ENCODE peak calls at places on chromosomes 2 and 18, in five cellular contexts. One of them, this sample, is unnamed.

GRCh38 chr18:58345064-58345463 is 283.8 kb downstream of the ALPK2 start:
- DNase-seq in left ventricle myocardium inferior: no peak
- DNase-seq in CD4-positive, alpha-beta T cell: no peak
- DNase-seq in activated B cell treated with CpG ODN at 0.5 μM for 24 hours: no peak
- DNase-seq in Panc1: no peak
- DNase-seq in this sample: no peak

GRCh38 chr18:9926977-9927376 is 13.2 kb downstream of the VAPA start:
- DNase-seq in left ventricle myocardium inferior: no peak
- DNase-seq in CD4-positive, alpha-beta T cell: no peak
- DNase-seq in activated B cell treated with CpG ODN at 0.5 μM for 24 hours: no peak
- DNase-seq in Panc1: no peak
- DNase-seq in this sample: no peak

GRCh38 chr2:147933931-147934330 is 86.6 kb downstream of the ORC4 start:
- DNase-seq in left ventricle myocardium inferior: no peak
- DNase-seq in CD4-positive, alpha-beta T cell: no peak
- DNase-seq in activated B cell treated with CpG ODN at 0.5 μM for 24 hours: no peak
- DNase-seq in Panc1: no peak
- DNase-seq in this sample: no peak

GRCh38 chr2:217935901-217936684 is 66.7 kb downstream of the TNS1 start:
- DNase-seq in left ventricle myocardium inferior: peak
- DNase-seq in CD4-positive, alpha-beta T cell: no peak
- DNase-seq in activated B cell treated with CpG ODN at 0.5 μM for 24 hours: no peak
- DNase-seq in Panc1: no peak
- DNase-seq in this sample: no peak

GRCh38 chr18:42064109-42064508 is 109.1 kb downstream of the PIK3C3 start:
- DNase-seq in left ventricle myocardium inferior: no peak
- DNase-seq in CD4-positive, alpha-beta T cell: no peak
- DNase-seq in activated B cell treated with CpG ODN at 0.5 μM for 24 hours: no peak
- DNase-seq in Panc1: no peak
- DNase-seq in this sample: no peak

GRCh38 chr2:147945660-147946059 is 74.9 kb downstream of the ORC4 start:
- DNase-seq in left ventricle myocardium inferior: no peak
- DNase-seq in CD4-positive, alpha-beta T cell: no peak
- DNase-seq in activated B cell treated with CpG ODN at 0.5 μM for 24 hours: no peak
- DNase-seq in Panc1: no peak
- DNase-seq in this sample: no peak

GRCh38 chr2:199814845-199815211 is 36.2 kb downstream of the FTCDNL1 start:
- DNase-seq in left ventricle myocardium inferior: no peak
- DNase-seq in CD4-positive, alpha-beta T cell: no peak
- DNase-seq in activated B cell treated with CpG ODN at 0.5 μM for 24 hours: no peak
- DNase-seq in Panc1: no peak
- DNase-seq in this sample: no peak

GRCh38 chr18:11224166-11224565 is 74.8 kb upstream of the PIEZO2 start:
- DNase-seq in left ventricle myocardium inferior: no peak
- DNase-seq in CD4-positive, alpha-beta T cell: no peak
- DNase-seq in activated B cell treated with CpG ODN at 0.5 μM for 24 hours: no peak
- DNase-seq in Panc1: no peak
- DNase-seq in this sample: no peak

GRCh38 chr18:10745232-10745631 is 219.4 kb downstream of the NAPG start:
- DNase-seq in left ventricle myocardium inferior: no peak
- DNase-seq in CD4-positive, alpha-beta T cell: no peak
- DNase-seq in activated B cell treated with CpG ODN at 0.5 μM for 24 hours: no peak
- DNase-seq in Panc1: no peak
- DNase-seq in this sample: no peak

GRCh38 chr2:241062342-241063092 is 39.6 kb downstream of the MTERF4 start:
- DNase-seq in left ventricle myocardium inferior: no peak
- DNase-seq in CD4-positive, alpha-beta T cell: no peak
- DNase-seq in activated B cell treated with CpG ODN at 0.5 μM for 24 hours: no peak
- DNase-seq in Panc1: no peak
- DNase-seq in this sample: no peak

GRCh38 chr2:234292205-234292954 is 204.5 kb downstream of the ARL4C start:
- DNase-seq in left ventricle myocardium inferior: no peak
- DNase-seq in CD4-positive, alpha-beta T cell: peak
- DNase-seq in activated B cell treated with CpG ODN at 0.5 μM for 24 hours: no peak
- DNase-seq in Panc1: no peak
- DNase-seq in this sample: no peak

GRCh38 chr2:714005-714741 is 37.0 kb upstream of the TMEM18 start:
- DNase-seq in left ventricle myocardium inferior: no peak
- DNase-seq in CD4-positive, alpha-beta T cell: no peak
- DNase-seq in activated B cell treated with CpG ODN at 0.5 μM for 24 hours: no peak
- DNase-seq in Panc1: peak
- DNase-seq in this sample: peak

GRCh38 chr2:86671304-86671981 is 47.8 kb upstream of the RNF103 start:
- DNase-seq in left ventricle myocardium inferior: no peak
- DNase-seq in CD4-positive, alpha-beta T cell: no peak
- DNase-seq in activated B cell treated with CpG ODN at 0.5 μM for 24 hours: no peak
- DNase-seq in Panc1: no peak
- DNase-seq in this sample: no peak

GRCh38 chr18:28204154-28204553 is 27.2 kb upstream of the CDH2 start:
- DNase-seq in left ventricle myocardium inferior: no peak
- DNase-seq in CD4-positive, alpha-beta T cell: no peak
- DNase-seq in activated B cell treated with CpG ODN at 0.5 μM for 24 hours: no peak
- DNase-seq in Panc1: no peak
- DNase-seq in this sample: no peak

GRCh38 chr2:67996772-67997527 is 65.9 kb downstream of the C1D start:
- DNase-seq in left ventricle myocardium inferior: no peak
- DNase-seq in CD4-positive, alpha-beta T cell: no peak
- DNase-seq in activated B cell treated with CpG ODN at 0.5 μM for 24 hours: no peak
- DNase-seq in Panc1: no peak
- DNase-seq in this sample: no peak

GRCh38 chr2:33033524-33034150 is 86.9 kb downstream of the LTBP1 start:
- DNase-seq in left ventricle myocardium inferior: no peak
- DNase-seq in CD4-positive, alpha-beta T cell: no peak
- DNase-seq in activated B cell treated with CpG ODN at 0.5 μM for 24 hours: no peak
- DNase-seq in Panc1: no peak
- DNase-seq in this sample: peak

GRCh38 chr2:8581601-8582041 is 100.2 kb upstream of the ID2 start:
- DNase-seq in left ventricle myocardium inferior: no peak
- DNase-seq in CD4-positive, alpha-beta T cell: no peak
- DNase-seq in activated B cell treated with CpG ODN at 0.5 μM for 24 hours: no peak
- DNase-seq in Panc1: no peak
- DNase-seq in this sample: no peak

GRCh38 chr2:160411167-160411566 is 82.4 kb downstream of the RBMS1 start:
- DNase-seq in left ventricle myocardium inferior: no peak
- DNase-seq in CD4-positive, alpha-beta T cell: no peak
- DNase-seq in activated B cell treated with CpG ODN at 0.5 μM for 24 hours: no peak
- DNase-seq in Panc1: no peak
- DNase-seq in this sample: peak

GRCh38 chr18:75010725-75011124 is 198.2 kb downstream of the PTGR3 start:
- DNase-seq in left ventricle myocardium inferior: no peak
- DNase-seq in CD4-positive, alpha-beta T cell: no peak
- DNase-seq in activated B cell treated with CpG ODN at 0.5 μM for 24 hours: no peak
- DNase-seq in Panc1: no peak
- DNase-seq in this sample: no peak

GRCh38 chr2:30296496-30296895 is 65.2 kb downstream of the LBH start:
- DNase-seq in left ventricle myocardium inferior: no peak
- DNase-seq in CD4-positive, alpha-beta T cell: no peak
- DNase-seq in activated B cell treated with CpG ODN at 0.5 μM for 24 hours: no peak
- DNase-seq in Panc1: no peak
- DNase-seq in this sample: no peak

GRCh38 chr18:24503182-24503581 is 42.7 kb downstream of the HRH4 start:
- DNase-seq in left ventricle myocardium inferior: no peak
- DNase-seq in CD4-positive, alpha-beta T cell: no peak
- DNase-seq in activated B cell treated with CpG ODN at 0.5 μM for 24 hours: no peak
- DNase-seq in Panc1: no peak
- DNase-seq in this sample: no peak

GRCh38 chr2:1675633-1676032 is 68.7 kb downstream of the PXDN start:
- DNase-seq in left ventricle myocardium inferior: no peak
- DNase-seq in CD4-positive, alpha-beta T cell: no peak
- DNase-seq in activated B cell treated with CpG ODN at 0.5 μM for 24 hours: no peak
- DNase-seq in Panc1: peak
- DNase-seq in this sample: no peak

GRCh38 chr18:51621103-51621969 is 423.9 kb upstream of the MEX3C start:
- DNase-seq in left ventricle myocardium inferior: peak
- DNase-seq in CD4-positive, alpha-beta T cell: no peak
- DNase-seq in activated B cell treated with CpG ODN at 0.5 μM for 24 hours: no peak
- DNase-seq in Panc1: peak
- DNase-seq in this sample: peak

GRCh38 chr2:222518570-222519381 is 94.4 kb downstream of the SGPP2 start:
- DNase-seq in left ventricle myocardium inferior: no peak
- DNase-seq in CD4-positive, alpha-beta T cell: no peak
- DNase-seq in activated B cell treated with CpG ODN at 0.5 μM for 24 hours: no peak
- DNase-seq in Panc1: no peak
- DNase-seq in this sample: no peak

GRCh38 chr18:34023471-34023870 is 201.2 kb downstream of the NOL4 start:
- DNase-seq in left ventricle myocardium inferior: no peak
- DNase-seq in CD4-positive, alpha-beta T cell: no peak
- DNase-seq in activated B cell treated with CpG ODN at 0.5 μM for 24 hours: no peak
- DNase-seq in Panc1: no peak
- DNase-seq in this sample: no peak

GRCh38 chr2:187959821-187960220 is 331.9 kb upstream of the GULP1 start:
- DNase-seq in left ventricle myocardium inferior: no peak
- DNase-seq in CD4-positive, alpha-beta T cell: no peak
- DNase-seq in activated B cell treated with CpG ODN at 0.5 μM for 24 hours: no peak
- DNase-seq in Panc1: no peak
- DNase-seq in this sample: no peak

GRCh38 chr2:202687276-202687675 is 52.5 kb downstream of the FAM117B start:
- DNase-seq in left ventricle myocardium inferior: no peak
- DNase-seq in CD4-positive, alpha-beta T cell: no peak
- DNase-seq in activated B cell treated with CpG ODN at 0.5 μM for 24 hours: no peak
- DNase-seq in Panc1: peak
- DNase-seq in this sample: no peak

GRCh38 chr18:78753240-78753639 is 226.4 kb upstream of the SALL3 start:
- DNase-seq in left ventricle myocardium inferior: no peak
- DNase-seq in CD4-positive, alpha-beta T cell: no peak
- DNase-seq in activated B cell treated with CpG ODN at 0.5 μM for 24 hours: no peak
- DNase-seq in Panc1: no peak
- DNase-seq in this sample: no peak

GRCh38 chr2:68907232-68907922 is 36.2 kb upstream of the BMP10 start:
- DNase-seq in left ventricle myocardium inferior: no peak
- DNase-seq in CD4-positive, alpha-beta T cell: no peak
- DNase-seq in activated B cell treated with CpG ODN at 0.5 μM for 24 hours: no peak
- DNase-seq in Panc1: no peak
- DNase-seq in this sample: no peak

GRCh38 chr18:30945769-30946168 is 96.8 kb downstream of the DSC3 start:
- DNase-seq in left ventricle myocardium inferior: no peak
- DNase-seq in CD4-positive, alpha-beta T cell: no peak
- DNase-seq in activated B cell treated with CpG ODN at 0.5 μM for 24 hours: no peak
- DNase-seq in Panc1: no peak
- DNase-seq in this sample: no peak

GRCh38 chr2:158493458-158493857 is 36.7 kb downstream of the PKP4 start:
- DNase-seq in left ventricle myocardium inferior: no peak
- DNase-seq in CD4-positive, alpha-beta T cell: no peak
- DNase-seq in activated B cell treated with CpG ODN at 0.5 μM for 24 hours: no peak
- DNase-seq in Panc1: no peak
- DNase-seq in this sample: no peak

GRCh38 chr2:168456526-168457176 is 579 bp downstream of the CERS6 start:
- DNase-seq in left ventricle myocardium inferior: peak
- DNase-seq in CD4-positive, alpha-beta T cell: peak
- DNase-seq in activated B cell treated with CpG ODN at 0.5 μM for 24 hours: peak
- DNase-seq in Panc1: no peak
- DNase-seq in this sample: peak

GRCh38 chr2:66170681-66171234 is 264.2 kb upstream of the MEIS1 start:
- DNase-seq in left ventricle myocardium inferior: no peak
- DNase-seq in CD4-positive, alpha-beta T cell: no peak
- DNase-seq in activated B cell treated with CpG ODN at 0.5 μM for 24 hours: no peak
- DNase-seq in Panc1: no peak
- DNase-seq in this sample: no peak

DNA sequence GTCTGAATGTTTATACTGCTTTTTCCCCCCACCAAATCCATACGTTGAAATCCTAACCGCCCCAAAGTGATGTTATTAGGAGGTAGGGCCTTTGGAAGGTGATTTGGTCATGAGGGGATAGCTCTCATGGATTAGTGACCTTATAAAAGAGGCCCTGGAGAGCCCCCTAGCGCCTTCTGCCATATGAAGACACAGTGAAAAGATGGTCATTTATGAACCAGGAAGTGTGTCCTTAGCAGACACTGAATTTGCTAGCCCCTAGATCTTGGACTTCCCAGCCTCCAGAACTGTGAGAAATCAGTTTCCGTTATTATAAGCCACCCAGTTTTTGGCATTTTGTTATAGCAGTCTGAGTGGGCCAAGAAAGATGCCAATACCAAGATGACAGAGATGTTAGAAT is 7.2 kb upstream of the TSN start:
- DNase-seq in left ventricle myocardium inferior: no peak
- DNase-seq in CD4-positive, alpha-beta T cell: no peak
- DNase-seq in activated B cell treated with CpG ODN at 0.5 μM for 24 hours: no peak
- DNase-seq in Panc1: no peak
- DNase-seq in this sample: no peak
- TF ChIP-seq CTCF in left ventricle myocardium inferior: peak
- TF ChIP-seq CTCF in CD4-positive, alpha-beta T cell: no peak
- TF ChIP-seq CTCF in activated B cell treated with CpG ODN at 0.5 μM for 24 hours: no peak
- TF ChIP-seq CTCF in Panc1: no peak
- TF ChIP-seq CTCF in this sample: no peak

GRCh38 chr2:144071461-144071860 is 448.5 kb downstream of the ZEB2 start:
- DNase-seq in left ventricle myocardium inferior: no peak
- DNase-seq in CD4-positive, alpha-beta T cell: no peak
- DNase-seq in activated B cell treated with CpG ODN at 0.5 μM for 24 hours: no peak
- DNase-seq in Panc1: no peak
- DNase-seq in this sample: no peak
- TF ChIP-seq CTCF in left ventricle myocardium inferior: peak
- TF ChIP-seq CTCF in CD4-positive, alpha-beta T cell: no peak
- TF ChIP-seq CTCF in activated B cell treated with CpG ODN at 0.5 μM for 24 hours: no peak
- TF ChIP-seq CTCF in Panc1: peak
- TF ChIP-seq CTCF in this sample: no peak

GRCh38 chr2:36333350-36334012 is 22.1 kb upstream of the CRIM1 start:
- DNase-seq in left ventricle myocardium inferior: no peak
- DNase-seq in CD4-positive, alpha-beta T cell: no peak
- DNase-seq in activated B cell treated with CpG ODN at 0.5 μM for 24 hours: no peak
- DNase-seq in Panc1: no peak
- DNase-seq in this sample: no peak
- TF ChIP-seq CTCF in left ventricle myocardium inferior: no peak
- TF ChIP-seq CTCF in CD4-positive, alpha-beta T cell: peak
- TF ChIP-seq CTCF in activated B cell treated with CpG ODN at 0.5 μM for 24 hours: no peak
- TF ChIP-seq CTCF in Panc1: peak
- TF ChIP-seq CTCF in this sample: no peak

DNA sequence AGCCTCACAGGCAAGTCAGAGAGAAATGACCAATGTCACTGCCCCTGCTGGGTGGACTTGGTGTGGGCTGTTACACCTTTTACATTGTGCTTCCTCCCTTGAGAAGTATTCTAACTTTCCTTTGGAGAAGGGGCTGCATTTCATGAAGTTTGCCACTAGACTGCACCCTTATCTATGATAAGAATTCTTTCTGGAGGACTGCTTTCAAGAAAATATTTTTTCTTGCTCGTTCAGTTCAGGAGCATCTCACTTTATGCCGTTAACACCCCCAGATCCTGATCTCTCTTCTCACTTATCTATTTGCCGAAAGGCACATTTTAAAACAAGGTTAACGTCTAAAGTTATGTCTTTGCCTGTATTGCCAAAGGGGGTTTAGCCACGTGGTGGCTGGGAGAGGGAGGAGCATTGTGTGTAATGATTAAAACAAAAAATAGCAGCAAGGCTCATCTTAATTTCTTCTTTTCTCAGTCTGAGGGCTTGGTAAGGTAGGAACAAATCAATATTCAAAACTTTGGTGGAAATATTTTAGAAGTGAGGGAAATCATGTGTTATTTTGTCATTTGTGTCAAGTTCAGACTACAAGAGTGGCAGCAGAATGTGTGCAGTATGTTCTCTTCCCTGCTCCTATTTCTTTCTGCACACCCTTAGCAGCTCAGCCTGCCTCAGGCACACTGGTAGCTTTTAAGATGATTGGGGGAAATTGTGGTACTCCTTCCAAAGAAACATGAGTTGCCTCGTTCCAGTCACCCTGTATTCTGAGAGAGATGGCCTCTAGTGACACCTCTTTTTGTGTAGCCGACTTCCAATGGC is 1.6 kb upstream of the IGFBP5 start:
- DNase-seq in left ventricle myocardium inferior: no peak
- DNase-seq in CD4-positive, alpha-beta T cell: no peak
- DNase-seq in activated B cell treated with CpG ODN at 0.5 μM for 24 hours: no peak
- DNase-seq in Panc1: no peak
- DNase-seq in this sample: no peak
- TF ChIP-seq CTCF in left ventricle myocardium inferior: peak
- TF ChIP-seq CTCF in CD4-positive, alpha-beta T cell: peak
- TF ChIP-seq CTCF in activated B cell treated with CpG ODN at 0.5 μM for 24 hours: no peak
- TF ChIP-seq CTCF in Panc1: peak
- TF ChIP-seq CTCF in this sample: peak